ENCODE peak calls at places on chromosomes 11 and 22, in five cellular contexts. One of them, this sample, is unnamed.

GRCh38 chr11:60265373-60266214 is 14.9 kb upstream of the MS4A4A start:
- DNase-seq in neuronal stem cell: peak
- DNase-seq in trophoblast cell: peak
- DNase-seq in H9: no peak
- DNase-seq in H1: no peak
- DNase-seq in this sample: peak

GRCh38 chr11:1100417-1101245 is 26.0 kb downstream of the MUC2 start:
- DNase-seq in neuronal stem cell: no peak
- DNase-seq in trophoblast cell: no peak
- DNase-seq in H9: no peak
- DNase-seq in H1: no peak
- DNase-seq in this sample: no peak

GRCh38 chr11:44811841-44812448 is 85.2 kb downstream of the TSPAN18 start:
- DNase-seq in neuronal stem cell: no peak
- DNase-seq in trophoblast cell: no peak
- DNase-seq in H9: no peak
- DNase-seq in H1: no peak
- DNase-seq in this sample: no peak

GRCh38 chr22:49666146-49666809 is 161.4 kb downstream of the BRD1 start:
- DNase-seq in neuronal stem cell: no peak
- DNase-seq in trophoblast cell: no peak
- DNase-seq in H9: peak
- DNase-seq in H1: no peak
- DNase-seq in this sample: no peak

GRCh38 chr11:44604171-44604581 is 38.7 kb downstream of the CD82 start:
- DNase-seq in neuronal stem cell: no peak
- DNase-seq in trophoblast cell: no peak
- DNase-seq in H9: no peak
- DNase-seq in H1: no peak
- DNase-seq in this sample: no peak

GRCh38 chr11:9858822-9859221 is 194.9 kb downstream of the SWAP70 start:
- DNase-seq in neuronal stem cell: no peak
- DNase-seq in trophoblast cell: no peak
- DNase-seq in H9: no peak
- DNase-seq in H1: no peak
- DNase-seq in this sample: peak

GRCh38 chr11:92550411-92550810 is 325.8 kb downstream of the FAT3 start:
- DNase-seq in neuronal stem cell: peak
- DNase-seq in trophoblast cell: no peak
- DNase-seq in H9: peak
- DNase-seq in H1: peak
- DNase-seq in this sample: no peak

GRCh38 chr11:104487035-104487775 is 323.3 kb upstream of the PDGFD start:
- DNase-seq in neuronal stem cell: no peak
- DNase-seq in trophoblast cell: no peak
- DNase-seq in H9: no peak
- DNase-seq in H1: no peak
- DNase-seq in this sample: peak

GRCh38 chr11:119236490-119236889 is 30.4 kb downstream of the CBL start:
- DNase-seq in neuronal stem cell: no peak
- DNase-seq in trophoblast cell: peak
- DNase-seq in H9: no peak
- DNase-seq in H1: no peak
- DNase-seq in this sample: peak

GRCh38 chr11:110123003-110123402 is 29.8 kb downstream of the ZC3H12C start:
- DNase-seq in neuronal stem cell: no peak
- DNase-seq in trophoblast cell: peak
- DNase-seq in H9: no peak
- DNase-seq in H1: no peak
- DNase-seq in this sample: peak

GRCh38 chr11:26993965-26994446 is at the start of gene FIBIN:
- DNase-seq in neuronal stem cell: no peak
- DNase-seq in trophoblast cell: peak
- DNase-seq in H9: peak
- DNase-seq in H1: no peak
- DNase-seq in this sample: peak

GRCh38 chr11:66864172-66864901 is 7.5 kb downstream of the LRFN4 start:
- DNase-seq in neuronal stem cell: no peak
- DNase-seq in trophoblast cell: no peak
- DNase-seq in H9: no peak
- DNase-seq in H1: no peak
- DNase-seq in this sample: no peak

GRCh38 chr11:95044010-95044409 is 5.2 kb upstream of the KDM4F start:
- DNase-seq in neuronal stem cell: no peak
- DNase-seq in trophoblast cell: no peak
- DNase-seq in H9: no peak
- DNase-seq in H1: no peak
- DNase-seq in this sample: peak

GRCh38 chr11:8090756-8091155 is 9.7 kb downstream of the TUB start:
- DNase-seq in neuronal stem cell: peak
- DNase-seq in trophoblast cell: peak
- DNase-seq in H9: peak
- DNase-seq in H1: peak
- DNase-seq in this sample: peak

GRCh38 chr22:27192135-27192900 is 534.9 kb downstream of the MIAT start:
- DNase-seq in neuronal stem cell: no peak
- DNase-seq in trophoblast cell: no peak
- DNase-seq in H9: no peak
- DNase-seq in H1: no peak
- DNase-seq in this sample: no peak

GRCh38 chr22:30931541-30932300 is 36.9 kb downstream of the MORC2 start:
- DNase-seq in neuronal stem cell: no peak
- DNase-seq in trophoblast cell: no peak
- DNase-seq in H9: no peak
- DNase-seq in H1: no peak
- DNase-seq in this sample: no peak

GRCh38 chr11:78203184-78203583 is 14.5 kb downstream of the USP35 start:
- DNase-seq in neuronal stem cell: no peak
- DNase-seq in trophoblast cell: no peak
- DNase-seq in H9: no peak
- DNase-seq in H1: no peak
- DNase-seq in this sample: no peak

GRCh38 chr22:47154621-47155081 is 392.2 kb downstream of the TBC1D22A start:
- DNase-seq in neuronal stem cell: no peak
- DNase-seq in trophoblast cell: no peak
- DNase-seq in H9: no peak
- DNase-seq in H1: no peak
- DNase-seq in this sample: no peak

GRCh38 chr11:103622296-103622695 is 414.1 kb upstream of the DDI1 start:
- DNase-seq in neuronal stem cell: no peak
- DNase-seq in trophoblast cell: no peak
- DNase-seq in H9: no peak
- DNase-seq in H1: no peak
- DNase-seq in this sample: no peak

GRCh38 chr22:37244114-37244921 is at the start of gene RAC2:
- DNase-seq in neuronal stem cell: no peak
- DNase-seq in trophoblast cell: no peak
- DNase-seq in H9: peak
- DNase-seq in H1: no peak
- DNase-seq in this sample: peak

GRCh38 chr22:37008365-37008764 is 10.9 kb downstream of the TST start:
- DNase-seq in neuronal stem cell: no peak
- DNase-seq in trophoblast cell: no peak
- DNase-seq in H9: no peak
- DNase-seq in H1: no peak
- DNase-seq in this sample: no peak

GRCh38 chr22:40410731-40411505 is 40.5 kb downstream of the SGSM3 start:
- DNase-seq in neuronal stem cell: no peak
- DNase-seq in trophoblast cell: no peak
- DNase-seq in H9: no peak
- DNase-seq in H1: no peak
- DNase-seq in this sample: no peak

GRCh38 chr11:93000511-93001476 is 31.3 kb downstream of the MTNR1B start:
- DNase-seq in neuronal stem cell: no peak
- DNase-seq in trophoblast cell: peak
- DNase-seq in H9: no peak
- DNase-seq in H1: no peak
- DNase-seq in this sample: peak

GRCh38 chr11:2585566-2586090 is 114.2 kb downstream of the KCNQ1OT1 start:
- DNase-seq in neuronal stem cell: no peak
- DNase-seq in trophoblast cell: no peak
- DNase-seq in H9: no peak
- DNase-seq in H1: no peak
- DNase-seq in this sample: no peak

GRCh38 chr22:44544523-44545433 is 46.7 kb upstream of the RTL6 start:
- DNase-seq in neuronal stem cell: no peak
- DNase-seq in trophoblast cell: no peak
- DNase-seq in H9: no peak
- DNase-seq in H1: no peak
- DNase-seq in this sample: no peak

GRCh38 chr11:37320921-37321320 is 722.9 kb upstream of the RAG2 start:
- DNase-seq in neuronal stem cell: no peak
- DNase-seq in trophoblast cell: peak
- DNase-seq in H9: no peak
- DNase-seq in H1: no peak
- DNase-seq in this sample: no peak

GRCh38 chr22:20106205-20106848 is 9.6 kb upstream of the RANBP1 start:
- DNase-seq in neuronal stem cell: no peak
- DNase-seq in trophoblast cell: no peak
- DNase-seq in H9: no peak
- DNase-seq in H1: no peak
- DNase-seq in this sample: no peak

GRCh38 chr11:116445108-116446047 is 327.4 kb downstream of the BUD13 start:
- DNase-seq in neuronal stem cell: peak
- DNase-seq in trophoblast cell: no peak
- DNase-seq in H9: peak
- DNase-seq in H1: peak
- DNase-seq in this sample: no peak

GRCh38 chr11:116434986-116435385 is 337.8 kb downstream of the BUD13 start:
- DNase-seq in neuronal stem cell: no peak
- DNase-seq in trophoblast cell: no peak
- DNase-seq in H9: no peak
- DNase-seq in H1: no peak
- DNase-seq in this sample: no peak

GRCh38 chr11:116438651-116439479 is 333.9 kb downstream of the BUD13 start:
- DNase-seq in neuronal stem cell: no peak
- DNase-seq in trophoblast cell: no peak
- DNase-seq in H9: no peak
- DNase-seq in H1: no peak
- DNase-seq in this sample: no peak

GRCh38 chr11:116439480-116439759 is 333.4 kb downstream of the BUD13 start:
- DNase-seq in neuronal stem cell: no peak
- DNase-seq in trophoblast cell: no peak
- DNase-seq in H9: no peak
- DNase-seq in H1: no peak
- DNase-seq in this sample: no peak
- H2BK12ac ChIP-seq in neuronal stem cell: no peak
- H2BK12ac ChIP-seq in trophoblast cell: no peak
- H2BK12ac ChIP-seq in H9: no peak
- H2BK12ac ChIP-seq in H1: no peak
- H2BK12ac ChIP-seq in this sample: no peak

GRCh38 chr22:45648320-45649070 is 23.1 kb upstream of the ATXN10 start:
- DNase-seq in neuronal stem cell: no peak
- DNase-seq in trophoblast cell: no peak
- DNase-seq in H9: no peak
- DNase-seq in H1: no peak
- DNase-seq in this sample: no peak

GRCh38 chr22:45644714-45645113 is 26.9 kb upstream of the ATXN10 start:
- DNase-seq in neuronal stem cell: no peak
- DNase-seq in trophoblast cell: peak
- DNase-seq in H9: no peak
- DNase-seq in H1: no peak
- DNase-seq in this sample: no peak

GRCh38 chr22:45647532-45648225 is 24.0 kb upstream of the ATXN10 start:
- DNase-seq in neuronal stem cell: no peak
- DNase-seq in trophoblast cell: no peak
- DNase-seq in H9: no peak
- DNase-seq in H1: no peak
- DNase-seq in this sample: no peak

GRCh38 chr22:45645150-45645525 is 26.5 kb upstream of the ATXN10 start:
- DNase-seq in neuronal stem cell: no peak
- DNase-seq in trophoblast cell: no peak
- DNase-seq in H9: no peak
- DNase-seq in H1: no peak
- DNase-seq in this sample: no peak

DNA sequence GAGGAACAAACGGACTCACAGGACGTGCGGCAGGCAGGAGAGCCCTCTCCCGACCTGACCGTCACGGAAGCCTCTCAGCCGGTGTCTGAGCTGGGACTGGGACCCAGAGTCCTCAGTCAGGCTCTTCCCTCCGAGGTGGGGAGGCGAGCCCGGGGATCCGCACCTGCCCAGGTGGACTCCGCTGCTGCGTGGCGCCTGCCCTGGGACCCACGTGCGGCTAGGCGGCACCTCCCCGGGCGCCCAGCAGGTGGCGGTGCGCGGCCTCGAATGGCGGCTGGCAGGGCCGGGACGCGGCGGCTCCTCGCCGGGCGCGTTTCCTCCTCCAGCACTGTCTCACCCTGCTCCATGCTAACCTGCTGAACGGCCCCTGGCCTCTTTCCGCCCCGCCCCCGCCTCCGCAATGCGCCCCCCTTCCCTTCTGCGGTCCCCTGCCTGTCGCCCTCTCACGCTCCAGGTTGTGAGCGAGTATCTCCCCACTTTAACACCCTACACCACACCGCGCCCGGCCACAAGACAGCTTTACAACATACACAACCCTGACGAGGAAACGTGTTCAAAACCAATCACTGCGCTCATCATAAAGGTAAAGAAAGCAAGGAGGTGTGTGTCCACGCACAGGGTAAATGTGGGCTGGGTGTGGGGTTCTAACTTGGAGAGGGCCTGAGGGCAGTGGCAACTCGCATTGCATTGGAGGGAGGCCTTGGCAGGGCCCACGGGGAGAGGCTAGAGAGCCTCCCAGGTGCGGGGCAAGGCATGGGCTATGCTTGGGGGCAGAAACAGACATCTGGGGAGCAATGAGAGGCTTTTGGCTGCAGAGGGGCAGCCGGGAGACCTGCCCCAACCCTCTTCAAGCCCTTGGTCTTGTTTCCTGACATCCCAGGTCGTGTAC is 25.9 kb upstream of the ATXN10 start:
- DNase-seq in neuronal stem cell: peak
- DNase-seq in trophoblast cell: peak
- DNase-seq in H9: peak
- DNase-seq in H1: no peak
- DNase-seq in this sample: peak
- H3K9ac ChIP-seq in neuronal stem cell: no peak
- H3K9ac ChIP-seq in trophoblast cell: no peak
- H3K9ac ChIP-seq in H9: no peak
- H3K9ac ChIP-seq in H1: no peak
- H3K9ac ChIP-seq in this sample: no peak

GRCh38 chr22:32753591-32753990 is 47.9 kb upstream of the TIMP3 start:
- DNase-seq in neuronal stem cell: no peak
- DNase-seq in trophoblast cell: no peak
- DNase-seq in H9: no peak
- DNase-seq in H1: no peak
- DNase-seq in this sample: no peak
- H4K8ac ChIP-seq in neuronal stem cell: no peak
- H4K8ac ChIP-seq in trophoblast cell: no peak
- H4K8ac ChIP-seq in H9: no peak
- H4K8ac ChIP-seq in H1: no peak
- H4K8ac ChIP-seq in this sample: peak

DNA sequence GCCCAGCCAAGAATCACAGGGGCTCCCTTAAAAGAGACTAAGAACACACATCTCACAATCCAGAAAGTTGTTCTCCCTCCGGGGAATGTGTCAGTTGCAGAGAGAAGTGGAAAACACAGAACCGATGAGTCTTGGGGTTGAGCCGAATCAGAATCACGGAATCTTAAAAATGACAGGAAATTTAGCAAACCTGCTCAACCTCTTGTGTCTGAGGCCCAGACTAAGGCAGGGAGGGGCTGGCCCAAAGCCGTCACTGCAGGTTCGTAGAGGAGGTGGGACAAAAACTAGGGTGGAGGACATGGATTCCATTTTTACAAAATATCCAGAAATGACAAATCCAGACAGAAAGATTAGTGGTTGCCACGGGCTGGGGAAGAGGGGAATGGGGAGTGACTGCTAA is 63.8 kb downstream of the KIAA1671 start:
- DNase-seq in neuronal stem cell: no peak
- DNase-seq in trophoblast cell: peak
- DNase-seq in H9: no peak
- DNase-seq in H1: no peak
- DNase-seq in this sample: no peak
- H2BK12ac ChIP-seq in neuronal stem cell: no peak
- H2BK12ac ChIP-seq in trophoblast cell: no peak
- H2BK12ac ChIP-seq in H9: no peak
- H2BK12ac ChIP-seq in H1: no peak
- H2BK12ac ChIP-seq in this sample: no peak